ENCODE peak calls at places on chromosomes 11 and 22, in eight cellular contexts. O is ascending aorta, M is tibial artery, Y is uterus, Q is dorsolateral prefrontal cortex, H is left ventricle myocardium inferior, T is A549, A is cardiac muscle cell. B is an unnamed sample.

GRCh38 chr11:103927535-103927934 is 108.9 kb upstream of the DDI1 start:
- DNase-seq in O (no peak), M (no peak), Y (no peak), Q (no peak), H (no peak), T (no peak), A (peak; percentile 67), B (no peak)

GRCh38 chr11:94731921-94732601 is 36.1 kb upstream of the AMOTL1 start:
- DNase-seq in O (no peak), M (no peak), Y (peak; percentile 26), Q (no peak), H (no peak), T (peak; percentile 48), A (peak; percentile 76), B (no peak)

GRCh38 chr11:42315846-42316245 is 856.4 kb upstream of the LRRC4C start:
- DNase-seq in O (no peak), M (no peak), Y (no peak), Q (no peak), H (no peak), T (no peak), A (peak; percentile 20), B (no peak)

GRCh38 chr22:36311386-36312085 is 58.6 kb downstream of the APOL1 start:
- DNase-seq in O (no peak), M (no peak), Y (no peak), Q (no peak), H (no peak), T (no peak), A (no peak), B (no peak)

GRCh38 chr22:45036154-45036553 is 26.3 kb upstream of the PHF21B start:
- DNase-seq in O (no peak), M (no peak), Y (peak; percentile 52), Q (no peak), H (no peak), T (no peak), A (peak; percentile 42), B (peak; percentile 45)

GRCh38 chr22:38172489-38173155 is 9.0 kb downstream of the PLA2G6 start:
- DNase-seq in O (peak; percentile 76), M (peak; percentile 70), Y (peak; percentile 76), Q (no peak), H (peak; percentile 76), T (no peak), A (peak; percentile 75), B (peak; percentile 70)

GRCh38 chr11:65492637-65493366 is 6.0 kb upstream of the MALAT1 start:
- DNase-seq in O (peak; percentile 94), M (peak; percentile 94), Y (peak; percentile 97), Q (peak; percentile 51), H (peak; percentile 89), T (no peak), A (peak; percentile 94), B (peak; percentile 83)

GRCh38 chr11:119889728-119890280 is 160.8 kb upstream of the NECTIN1 start:
- DNase-seq in O (no peak), M (no peak), Y (no peak), Q (no peak), H (no peak), T (no peak), A (no peak), B (no peak)

GRCh38 chr11:116701297-116701801 is 71.4 kb downstream of the BUD13 start:
- DNase-seq in O (peak; percentile 50), M (peak; percentile 45), Y (no peak), Q (no peak), H (no peak), T (no peak), A (no peak), B (peak; percentile 45)

GRCh38 chr11:42528471-42528870 is 783.3 kb upstream of the API5 start:
- DNase-seq in O (no peak), M (no peak), Y (no peak), Q (no peak), H (no peak), T (no peak), A (no peak), B (no peak)

GRCh38 chr11:7606496-7606895 is 66.8 kb downstream of the CYB5R2 start:
- DNase-seq in O (no peak), M (no peak), Y (no peak), Q (no peak), H (no peak), T (peak; percentile 25), A (no peak), B (no peak)

GRCh38 chr11:107563702-107564101 is 1.8 kb downstream of the ALKBH8 start:
- DNase-seq in O (no peak), M (no peak), Y (no peak), Q (peak; percentile 34), H (no peak), T (peak; percentile 26), A (peak; percentile 74), B (no peak)

GRCh38 chr11:69892237-69892985 is 73.2 kb upstream of the FGF3 start:
- DNase-seq in O (no peak), M (no peak), Y (no peak), Q (no peak), H (no peak), T (no peak), A (no peak), B (no peak)

GRCh38 chr22:26197427-26197826 is 28.2 kb downstream of the SEZ6L start:
- DNase-seq in O (no peak), M (no peak), Y (no peak), Q (no peak), H (no peak), T (no peak), A (no peak), B (no peak)

GRCh38 chr22:29011200-29011867 is 50.3 kb downstream of the C22orf31 start:
- DNase-seq in O (no peak), M (no peak), Y (no peak), Q (peak; percentile 66), H (peak; percentile 18), T (no peak), A (no peak), B (peak; percentile 53)
- H3K27ac ChIP-seq in O (peak overlapping the region; percentile 53), M (peak overlapping the region; percentile 63), Y (no peak overlapping the region), Q (no peak overlapping the region), H (no peak overlapping the region), T (no peak overlapping the region), A (peak overlapping the region; percentile 64), B (no peak overlapping the region)

DNA sequence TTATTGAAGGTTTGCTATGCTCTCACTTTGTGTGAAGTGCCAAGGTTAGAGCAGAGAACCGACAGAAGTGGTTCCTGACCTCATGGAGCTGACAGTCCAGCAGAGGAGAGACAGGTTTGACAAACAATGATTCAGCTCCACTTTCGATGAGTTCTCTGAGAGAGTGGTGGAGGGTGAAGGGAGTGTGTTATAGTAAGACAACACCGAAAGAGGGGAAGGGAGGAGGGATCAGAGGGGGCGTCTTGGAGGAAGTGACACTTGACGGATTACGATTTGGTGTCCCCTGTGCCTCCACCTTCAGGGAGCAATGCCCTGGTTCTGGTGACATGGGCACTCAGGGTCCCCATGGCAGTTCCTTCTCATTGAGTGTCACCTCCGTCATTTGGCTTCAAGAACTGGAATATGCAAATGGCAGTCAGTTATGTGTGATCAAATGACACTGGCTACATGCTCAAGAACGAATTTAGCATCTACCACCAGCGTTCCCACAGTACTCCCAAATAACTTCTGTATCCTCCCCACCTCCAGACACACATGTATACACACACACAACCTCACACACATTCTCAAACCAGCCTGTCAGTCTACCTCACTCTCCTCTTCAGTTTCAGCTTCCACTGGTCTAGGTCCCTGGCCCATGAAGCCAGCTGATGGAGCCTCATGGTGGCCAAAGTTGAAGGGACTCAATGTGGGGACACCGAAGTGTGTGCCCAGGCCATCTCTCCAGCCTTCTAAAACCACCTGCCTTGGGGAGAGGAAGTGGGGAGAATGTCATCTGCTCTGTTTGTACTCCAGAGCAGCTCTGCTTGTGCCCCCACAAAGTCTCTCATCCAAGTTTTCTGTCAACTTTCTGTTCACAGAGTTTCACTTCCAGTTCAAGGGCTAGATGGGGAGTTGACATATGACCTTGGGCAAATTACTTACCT is 31.4 kb upstream of the NUP160 start:
- DNase-seq in O (no peak), M (no peak), Y (no peak), Q (no peak), H (no peak), T (no peak), A (no peak), B (no peak)
- H3K27ac ChIP-seq in O (no peak overlapping the region), M (no peak overlapping the region), Y (no peak overlapping the region), Q (no peak overlapping the region), H (no peak overlapping the region), T (no peak overlapping the region), A (no peak overlapping the region), B (no peak overlapping the region)

DNA sequence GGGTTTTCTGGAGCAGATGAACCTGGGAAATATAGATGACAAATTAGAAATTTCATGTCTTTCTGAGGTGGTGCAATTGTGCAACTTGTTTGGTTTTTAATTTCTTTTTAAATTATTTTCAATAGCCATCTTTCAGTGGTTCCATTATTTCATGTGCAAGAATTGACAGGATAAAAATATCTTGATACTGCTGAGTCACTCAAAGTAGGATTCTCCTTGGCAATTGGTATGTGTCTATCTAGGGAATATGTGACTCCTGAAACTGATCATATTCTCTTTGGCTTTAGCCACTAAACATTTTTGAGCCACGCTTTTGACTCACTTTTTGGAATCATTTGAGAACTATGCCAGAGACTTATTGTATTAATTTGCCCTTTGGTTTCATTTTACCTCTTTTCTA is 331.5 kb downstream of the KCNA4 start:
- DNase-seq in O (no peak), M (no peak), Y (no peak), Q (no peak), H (no peak), T (no peak), A (no peak), B (no peak)
- H3K27ac ChIP-seq in O (no peak overlapping the region), M (no peak overlapping the region), Y (no peak overlapping the region), Q (no peak overlapping the region), H (no peak overlapping the region), T (no peak overlapping the region), A (no peak overlapping the region), B (no peak overlapping the region)

GRCh38 chr11:83249445-83249844 is 36.7 kb downstream of the CCDC90B start:
- DNase-seq in O (no peak), M (no peak), Y (no peak), Q (no peak), H (no peak), T (no peak), A (no peak), B (no peak)

GRCh38 chr11:83249972-83250593 is 36.1 kb downstream of the CCDC90B start:
- DNase-seq in O (no peak), M (no peak), Y (peak; percentile 17), Q (no peak), H (no peak), T (peak; percentile 36), A (peak; percentile 69), B (no peak)

GRCh38 chr11:83256602-83257340 is 29.4 kb downstream of the CCDC90B start:
- DNase-seq in O (no peak), M (no peak), Y (no peak), Q (no peak), H (no peak), T (no peak), A (no peak), B (no peak)

GRCh38 chr11:83252941-83253340 is 33.2 kb downstream of the CCDC90B start:
- DNase-seq in O (no peak), M (no peak), Y (no peak), Q (no peak), H (no peak), T (no peak), A (no peak), B (no peak)

DNA sequence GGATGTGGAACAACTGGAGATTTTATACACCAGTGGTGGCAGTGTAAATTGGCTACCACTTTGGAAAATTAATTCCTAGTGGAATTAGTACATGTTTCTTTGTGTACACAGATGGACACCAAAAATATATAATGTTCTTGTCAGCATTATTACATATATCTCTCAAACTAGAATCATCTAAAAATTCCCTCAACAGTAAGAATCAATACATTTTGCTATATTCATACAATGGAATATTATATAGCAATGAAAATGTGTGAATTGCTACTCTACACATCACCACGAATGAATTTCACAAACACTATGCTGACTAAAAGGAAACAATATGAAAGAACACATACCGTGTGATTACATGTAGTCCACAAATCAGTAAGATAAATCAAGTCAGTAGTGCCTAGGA is 33.9 kb downstream of the CCDC90B start:
- DNase-seq in O (no peak), M (no peak), Y (no peak), Q (no peak), H (no peak), T (no peak), A (no peak), B (no peak)
- H3K27ac ChIP-seq in O (no peak overlapping the region), M (peak overlapping the region; percentile 66), Y (no peak overlapping the region), Q (no peak overlapping the region), H (no peak overlapping the region), T (no peak overlapping the region), A (no peak overlapping the region), B (no peak overlapping the region)

B was measured in lower lobe of right lung.